ENCODE peak calls at places on chromosomes 5 and 9, in four cellular contexts. X is GM12892, G is K562, R is GM12878. K is an unnamed sample.

GRCh38 chr9:127426756-127427155 is 2.6 kb downstream of the ZNF79 start:
- DNase-seq in X (no peak), G (no peak), R (no peak), K (no peak)

GRCh38 chr5:170565077-170565476 is 61.3 kb downstream of the KCNIP1 start:
- DNase-seq in X (no peak), G (no peak), R (no peak), K (no peak)

GRCh38 chr5:10789726-10790125 is 28.7 kb upstream of the DAP start:
- DNase-seq in X (no peak), G (no peak), R (no peak), K (no peak)

GRCh38 chr9:91481971-91482370 is 58.3 kb upstream of the NFIL3 start:
- DNase-seq in X (no peak), G (no peak), R (no peak), K (no peak)

GRCh38 chr9:36187414-36187813 is 3.3 kb upstream of the CLTA start:
- DNase-seq in X (no peak), G (no peak), R (peak), K (no peak)

GRCh38 chr9:81162361-81162760 is 527.0 kb downstream of the TLE1 start:
- DNase-seq in X (no peak), G (no peak), R (no peak), K (no peak)

GRCh38 chr9:120608421-120608820 is 28.5 kb upstream of the CDK5RAP2 start:
- DNase-seq in X (no peak), G (no peak), R (no peak), K (no peak)

GRCh38 chr9:123475407-123475806 is 119.4 kb downstream of the CRB2 start:
- DNase-seq in X (no peak), G (no peak), R (no peak), K (no peak)

GRCh38 chr9:83327750-83328622 is 210.2 kb downstream of the FRMD3 start:
- DNase-seq in X (no peak), G (no peak), R (no peak), K (no peak)

GRCh38 chr9:114409842-114410241 is 22.1 kb upstream of the AKNA start:
- DNase-seq in X (no peak), G (no peak), R (no peak), K (no peak)

DNA sequence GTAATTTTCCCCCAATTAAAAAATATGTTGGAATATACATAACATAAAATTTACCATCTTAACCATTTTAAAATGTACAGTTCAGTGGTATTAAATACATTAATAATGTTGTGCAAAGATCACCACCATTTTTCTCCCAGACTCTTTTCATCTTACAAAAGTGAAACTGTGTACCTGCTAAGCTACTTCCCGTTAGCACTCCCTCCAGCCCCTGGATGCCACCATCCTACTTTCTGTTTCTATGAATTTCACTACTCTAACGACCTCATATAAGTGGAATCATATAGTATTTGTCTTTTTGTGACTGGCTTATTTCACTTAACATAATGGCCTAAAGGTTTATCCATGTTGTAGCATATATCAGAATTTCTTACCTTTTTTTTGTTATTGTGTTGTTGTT is 112.9 kb downstream of the HSPA4 start:
- DNase-seq in X (no peak), G (no peak), R (no peak), K (no peak)
- TF ChIP-seq TAF1 in X (no peak), G (no peak), R (no peak), K (no peak)

DNA sequence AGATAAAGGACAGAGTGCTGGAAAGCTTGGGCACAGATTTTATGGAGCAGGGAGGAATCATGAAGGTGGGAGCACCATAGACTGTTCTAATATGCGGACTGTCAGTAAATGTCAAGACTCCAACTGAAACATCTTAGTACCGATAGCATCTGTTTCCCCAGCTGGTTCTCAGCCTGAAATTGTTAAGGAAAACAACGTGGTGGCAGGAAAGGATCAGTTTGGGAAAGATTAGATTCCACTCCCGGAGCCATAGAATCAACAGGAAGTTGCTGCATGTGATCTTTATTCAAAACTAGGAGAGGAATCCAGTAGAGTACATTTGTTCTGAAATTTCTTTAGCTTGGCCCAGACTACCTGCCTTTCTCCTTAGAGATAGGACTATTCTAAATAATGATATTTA is 559.1 kb downstream of the CSNK1G3 start:
- DNase-seq in X (no peak), G (no peak), R (no peak), K (no peak)
- TF ChIP-seq TAF1 in X (no peak), G (no peak), R (no peak), K (no peak)

GRCh38 chr5:68292316-68292715 is 76.8 kb downstream of the PIK3R1 start:
- DNase-seq in X (no peak), G (no peak), R (no peak), K (no peak)

GRCh38 chr5:68288756-68289134 is 73.2 kb downstream of the PIK3R1 start:
- DNase-seq in X (no peak), G (peak), R (no peak), K (no peak)

GRCh38 chr5:68289576-68289975 is 74.0 kb downstream of the PIK3R1 start:
- DNase-seq in X (no peak), G (no peak), R (no peak), K (no peak)

GRCh38 chr5:68287976-68288755 is 72.6 kb downstream of the PIK3R1 start:
- DNase-seq in X (peak), G (peak), R (peak), K (peak)

DNA sequence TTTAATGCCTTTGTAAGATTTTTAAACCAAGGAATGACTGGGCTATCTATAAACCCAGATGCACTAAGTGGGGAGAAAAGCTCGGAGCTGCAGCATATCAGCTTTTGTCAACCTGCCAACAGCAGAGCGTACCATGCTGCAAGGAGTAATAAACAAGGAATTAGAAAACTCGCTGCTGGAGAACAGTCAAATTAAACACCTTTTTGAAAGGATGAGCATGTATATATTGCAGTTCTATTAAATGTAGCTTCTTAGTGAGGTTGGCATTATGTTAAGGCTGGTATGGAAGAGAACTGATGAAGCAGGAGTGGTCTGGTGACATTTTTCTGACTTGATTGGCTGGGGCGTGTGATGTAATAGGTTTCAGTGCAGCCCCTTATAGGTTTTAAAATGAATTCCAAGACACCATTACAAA is 74.7 kb downstream of the PIK3R1 start:
- DNase-seq in X (no peak), G (peak), R (no peak), K (no peak)
- TF ChIP-seq TAF1 in X (no peak), G (no peak), R (no peak), K (no peak)

GRCh38 chr9:121684381-121685145 is 33.1 kb downstream of the DAB2IP start:
- DNase-seq in X (peak), G (peak), R (no peak), K (peak)
- TF ChIP-seq TAF1 in X (no peak), G (no peak), R (no peak), K (no peak)

GRCh38 chr9:14097215-14097614 is 216.7 kb downstream of the NFIB start:
- DNase-seq in X (no peak), G (no peak), R (no peak), K (no peak)

GRCh38 chr9:14097666-14098065 is 216.3 kb downstream of the NFIB start:
- DNase-seq in X (no peak), G (no peak), R (no peak), K (no peak)

GRCh38 chr9:14098102-14098501 is 215.8 kb downstream of the NFIB start:
- DNase-seq in X (no peak), G (no peak), R (no peak), K (no peak)

GRCh38 chr9:14095272-14095671 is 218.7 kb downstream of the NFIB start:
- DNase-seq in X (no peak), G (no peak), R (no peak), K (no peak)

DNA sequence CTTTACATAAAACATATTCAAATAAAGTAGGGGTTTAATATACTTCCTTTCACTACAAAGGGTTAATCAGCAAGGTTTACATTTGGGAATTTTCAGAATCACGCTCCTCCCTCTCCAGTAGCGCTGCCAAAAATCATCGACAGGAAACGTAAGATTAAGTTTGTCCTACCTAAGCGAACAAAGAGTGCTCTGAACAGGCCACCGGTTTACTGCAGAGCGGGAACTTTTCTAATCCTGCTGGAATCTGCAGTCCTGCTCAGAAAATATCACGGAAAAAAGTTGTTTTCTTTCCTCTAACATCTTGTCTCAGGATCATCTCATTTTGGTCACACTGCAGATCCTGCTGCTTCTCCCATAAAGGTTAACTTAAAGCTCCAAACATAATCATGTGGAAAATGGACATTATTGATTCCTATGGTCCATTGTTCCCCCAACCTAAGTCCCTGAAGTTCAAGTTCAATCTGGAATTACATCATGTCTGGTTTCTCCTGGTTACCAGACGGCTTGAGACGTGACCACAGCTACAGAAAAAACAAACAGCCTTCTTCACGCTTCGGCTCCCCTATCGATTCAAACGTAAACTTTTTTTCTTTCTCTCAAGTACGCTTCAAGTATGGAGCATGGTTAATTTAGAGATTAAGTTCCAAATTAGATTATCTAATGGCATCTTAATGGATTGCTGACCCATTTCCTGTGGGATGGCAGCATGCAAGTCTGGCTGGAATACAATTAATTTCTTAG is 217.6 kb downstream of the NFIB start:
- DNase-seq in X (no peak), G (no peak), R (no peak), K (no peak)
- TF ChIP-seq TAF1 in X (no peak), G (no peak), R (no peak), K (no peak)

DNA sequence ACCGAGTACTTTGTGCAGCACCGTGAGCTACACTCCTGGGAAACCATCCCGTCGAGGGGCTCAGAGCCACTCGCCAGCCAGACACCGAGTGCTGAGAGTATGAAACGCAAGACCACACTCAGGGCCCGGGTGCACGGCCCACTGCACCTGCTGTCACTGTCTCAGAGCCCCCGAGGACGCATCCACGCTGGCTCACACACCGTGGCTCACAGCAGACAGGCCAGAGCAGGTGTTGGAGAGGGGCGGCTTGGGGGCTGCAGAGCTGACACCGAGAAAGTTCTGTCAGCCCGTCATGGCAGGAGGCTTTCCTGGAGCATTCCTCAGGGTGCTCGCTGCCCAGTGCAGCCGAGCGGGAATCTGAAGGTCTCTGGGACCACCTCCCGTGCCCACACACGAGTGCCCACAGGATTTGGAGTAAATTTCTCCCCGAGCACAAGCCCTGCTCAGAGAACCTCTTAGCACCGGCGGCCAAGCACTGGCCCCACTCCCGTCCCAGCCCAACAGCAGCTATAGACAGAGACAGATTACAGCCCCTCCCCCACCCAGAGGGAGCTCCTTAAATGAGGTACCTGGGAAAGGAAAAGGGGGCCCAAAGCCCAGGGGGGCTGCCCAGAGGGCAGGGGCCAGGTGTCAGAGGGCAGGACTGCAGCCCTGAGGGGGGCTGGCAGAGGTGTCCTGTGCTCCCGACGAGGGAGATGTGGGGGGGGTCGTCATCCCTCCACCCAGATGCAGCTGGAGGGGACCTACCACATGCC is 56.0 kb upstream of the SARDH start:
- DNase-seq in X (no peak), G (no peak), R (no peak), K (no peak)
- TF ChIP-seq TAF1 in X (no peak), G (no peak), R (no peak), K (no peak)

GRCh38 chr5:172931001-172931536 is 28.2 kb upstream of the RPL26L1 start:
- DNase-seq in X (no peak), G (no peak), R (no peak), K (no peak)
- TF ChIP-seq TAF1 in X (no peak), G (no peak), R (no peak), K (no peak)

DNA sequence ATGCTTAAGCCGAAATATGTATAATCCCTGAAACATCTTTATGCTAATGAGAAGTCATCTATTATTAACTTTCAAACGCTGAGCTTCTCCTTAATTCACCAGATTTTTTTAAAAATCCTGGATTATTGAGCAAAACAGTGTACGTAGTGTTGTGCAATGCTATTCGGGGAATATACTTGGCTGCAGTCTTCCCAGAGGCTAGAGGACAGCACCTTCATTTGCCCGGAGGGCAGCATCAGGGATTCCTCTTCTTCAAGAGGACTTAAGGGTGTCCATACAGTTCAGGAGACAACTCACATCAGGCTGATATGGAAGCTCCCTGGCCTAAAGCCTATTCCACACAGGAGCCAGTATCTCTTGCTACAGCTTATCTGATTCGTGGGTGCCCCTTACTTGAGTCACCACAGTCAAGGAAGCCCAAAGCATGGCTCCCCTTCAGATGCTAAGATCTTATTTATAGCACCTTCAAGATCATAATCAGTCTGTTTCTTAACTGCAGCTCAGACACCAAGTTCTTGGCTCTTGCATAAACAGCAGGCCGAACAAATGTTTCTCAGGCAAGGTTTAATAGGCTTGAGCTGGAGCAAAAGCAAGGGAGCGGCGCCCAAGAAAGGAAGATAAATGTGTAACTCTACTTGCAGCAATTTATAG is 29.4 kb downstream of the NUTM2F start:
- DNase-seq in X (no peak), G (no peak), R (no peak), K (no peak)
- TF ChIP-seq TAF1 in X (no peak), G (no peak), R (no peak), K (no peak)

K was measured in GM12891.